ENCODE peak calls at places on chromosomes 1 and 21, in seven cellular contexts. One of them, this sample, is unnamed. For H3K4me1, the result is how much of the 10 kb centered on the place peaks cover.

GRCh38 chr1:4083171-4084052 is 183.3 kb upstream of the C1orf174 start:
- DNase-seq in CD8-positive, alpha-beta T cell: no peak
- DNase-seq in heart right ventricle: no peak
- DNase-seq in uterus: no peak
- DNase-seq in aorta: no peak
- DNase-seq in lower lobe of right lung: no peak
- DNase-seq in thoracic aorta: no peak
- DNase-seq in this sample: no peak

GRCh38 chr21:38756746-38757145 is 49.0 kb upstream of the ETS2 start:
- DNase-seq in CD8-positive, alpha-beta T cell: no peak
- DNase-seq in aorta: no peak
- DNase-seq in thoracic aorta: no peak
- DNase-seq in lower lobe of right lung: no peak
- DNase-seq in heart right ventricle: no peak
- DNase-seq in uterus: no peak
- DNase-seq in this sample: no peak

GRCh38 chr1:85502625-85503083 is 37.7 kb upstream of the DDAH1 start:
- DNase-seq in thoracic aorta: no peak
- DNase-seq in CD8-positive, alpha-beta T cell: no peak
- DNase-seq in heart right ventricle: peak
- DNase-seq in aorta: no peak
- DNase-seq in lower lobe of right lung: no peak
- DNase-seq in uterus: peak
- DNase-seq in this sample: no peak

GRCh38 chr21:37348664-37349063 is 17.9 kb upstream of the DYRK1A start:
- DNase-seq in thoracic aorta: no peak
- DNase-seq in uterus: no peak
- DNase-seq in aorta: no peak
- DNase-seq in heart right ventricle: no peak
- DNase-seq in lower lobe of right lung: no peak
- DNase-seq in CD8-positive, alpha-beta T cell: no peak
- DNase-seq in this sample: no peak

GRCh38 chr21:39082656-39083376 is 100.4 kb downstream of the PSMG1 start:
- DNase-seq in thoracic aorta: no peak
- DNase-seq in aorta: no peak
- DNase-seq in CD8-positive, alpha-beta T cell: no peak
- DNase-seq in uterus: peak
- DNase-seq in heart right ventricle: no peak
- DNase-seq in lower lobe of right lung: no peak
- DNase-seq in this sample: no peak

GRCh38 chr1:227320476-227320875 is 2.2 kb upstream of the CDC42BPA start:
- DNase-seq in uterus: no peak
- DNase-seq in CD8-positive, alpha-beta T cell: no peak
- DNase-seq in thoracic aorta: no peak
- DNase-seq in heart right ventricle: no peak
- DNase-seq in aorta: no peak
- DNase-seq in lower lobe of right lung: no peak
- DNase-seq in this sample: no peak

GRCh38 chr1:3028531-3029282 is 7.4 kb downstream of the ACTRT2 start:
- DNase-seq in uterus: no peak
- DNase-seq in aorta: no peak
- DNase-seq in heart right ventricle: no peak
- DNase-seq in lower lobe of right lung: no peak
- DNase-seq in thoracic aorta: no peak
- DNase-seq in CD8-positive, alpha-beta T cell: no peak
- DNase-seq in this sample: no peak

GRCh38 chr1:159088050-159088449 is 11.5 kb upstream of the AIM2 start:
- DNase-seq in thoracic aorta: no peak
- DNase-seq in uterus: no peak
- DNase-seq in aorta: no peak
- DNase-seq in lower lobe of right lung: no peak
- DNase-seq in heart right ventricle: no peak
- DNase-seq in CD8-positive, alpha-beta T cell: no peak
- DNase-seq in this sample: no peak

GRCh38 chr1:162145280-162145965 is 75.9 kb downstream of the NOS1AP start:
- DNase-seq in uterus: no peak
- DNase-seq in thoracic aorta: no peak
- DNase-seq in CD8-positive, alpha-beta T cell: no peak
- DNase-seq in lower lobe of right lung: no peak
- DNase-seq in heart right ventricle: no peak
- DNase-seq in aorta: no peak
- DNase-seq in this sample: no peak

GRCh38 chr1:45381243-45381642 is 41.0 kb upstream of the MUTYH start:
- DNase-seq in heart right ventricle: no peak
- DNase-seq in thoracic aorta: no peak
- DNase-seq in uterus: no peak
- DNase-seq in CD8-positive, alpha-beta T cell: no peak
- DNase-seq in aorta: no peak
- DNase-seq in lower lobe of right lung: no peak
- DNase-seq in this sample: no peak

GRCh38 chr1:101781437-101781836 is 215.3 kb downstream of the OLFM3 start:
- DNase-seq in uterus: no peak
- DNase-seq in heart right ventricle: no peak
- DNase-seq in thoracic aorta: no peak
- DNase-seq in aorta: no peak
- DNase-seq in lower lobe of right lung: no peak
- DNase-seq in CD8-positive, alpha-beta T cell: no peak
- DNase-seq in this sample: no peak

GRCh38 chr1:53459321-53460175 is at the start of gene DMRTB1:
- DNase-seq in lower lobe of right lung: no peak
- DNase-seq in thoracic aorta: no peak
- DNase-seq in CD8-positive, alpha-beta T cell: no peak
- DNase-seq in heart right ventricle: no peak
- DNase-seq in uterus: no peak
- DNase-seq in aorta: no peak
- DNase-seq in this sample: no peak

GRCh38 chr1:93437976-93438605 is 9.8 kb upstream of the FNBP1L start:
- DNase-seq in uterus: no peak
- DNase-seq in lower lobe of right lung: no peak
- DNase-seq in aorta: no peak
- DNase-seq in heart right ventricle: no peak
- DNase-seq in thoracic aorta: no peak
- DNase-seq in CD8-positive, alpha-beta T cell: no peak
- DNase-seq in this sample: no peak

GRCh38 chr1:162861101-162861500 is at the start of gene CCDC190:
- DNase-seq in thoracic aorta: peak
- DNase-seq in lower lobe of right lung: peak
- DNase-seq in uterus: no peak
- DNase-seq in heart right ventricle: peak
- DNase-seq in aorta: peak
- DNase-seq in CD8-positive, alpha-beta T cell: no peak
- DNase-seq in this sample: peak

GRCh38 chr1:246066553-246066952 is 440.5 kb downstream of the SMYD3 start:
- DNase-seq in CD8-positive, alpha-beta T cell: no peak
- DNase-seq in aorta: no peak
- DNase-seq in heart right ventricle: no peak
- DNase-seq in uterus: no peak
- DNase-seq in lower lobe of right lung: no peak
- DNase-seq in thoracic aorta: no peak
- DNase-seq in this sample: no peak

GRCh38 chr21:28256420-28256831 is 736.3 kb downstream of the LTN1 start:
- DNase-seq in uterus: no peak
- DNase-seq in thoracic aorta: no peak
- DNase-seq in lower lobe of right lung: no peak
- DNase-seq in aorta: no peak
- DNase-seq in heart right ventricle: no peak
- DNase-seq in CD8-positive, alpha-beta T cell: no peak
- DNase-seq in this sample: no peak

GRCh38 chr1:120179420-120180348 is 3.4 kb upstream of the SEC22B start:
- DNase-seq in thoracic aorta: no peak
- DNase-seq in aorta: no peak
- DNase-seq in lower lobe of right lung: no peak
- DNase-seq in CD8-positive, alpha-beta T cell: no peak
- DNase-seq in uterus: peak
- DNase-seq in heart right ventricle: peak
- DNase-seq in this sample: peak

GRCh38 chr1:240914506-240914905 is 302.6 kb upstream of the GREM2 start:
- DNase-seq in heart right ventricle: no peak
- DNase-seq in thoracic aorta: no peak
- DNase-seq in aorta: no peak
- DNase-seq in lower lobe of right lung: no peak
- DNase-seq in CD8-positive, alpha-beta T cell: no peak
- DNase-seq in uterus: no peak
- DNase-seq in this sample: no peak

DNA sequence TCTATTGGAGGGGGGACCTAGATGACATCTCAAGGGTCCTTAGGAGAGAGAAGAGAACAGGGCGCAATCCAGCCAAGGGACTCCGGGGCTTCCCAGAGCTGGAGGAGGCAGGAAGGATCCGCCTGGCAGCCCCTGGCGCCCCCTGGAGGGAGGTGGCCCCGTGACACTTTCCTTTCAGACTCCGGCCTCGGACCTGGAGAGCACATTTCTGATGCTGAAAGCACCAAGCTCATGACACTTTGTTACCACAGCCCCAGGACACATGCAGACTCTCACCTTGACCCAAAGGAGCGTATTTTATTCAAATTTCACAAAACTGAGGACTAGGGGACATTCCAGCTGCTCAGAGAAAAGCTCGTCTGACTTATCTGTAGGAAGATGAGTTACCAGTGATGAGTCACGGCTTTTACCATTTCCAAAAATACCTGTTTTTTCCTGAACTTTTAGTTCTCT is 21.4 kb upstream of the POFUT2 start:
- DNase-seq in lower lobe of right lung: peak
- DNase-seq in thoracic aorta: no peak
- DNase-seq in CD8-positive, alpha-beta T cell: no peak
- DNase-seq in heart right ventricle: peak
- DNase-seq in uterus: no peak
- DNase-seq in aorta: peak
- DNase-seq in this sample: peak
- H3K27ac ChIP-seq in lower lobe of right lung: peak
- H3K27ac ChIP-seq in thoracic aorta: peak
- H3K27ac ChIP-seq in CD8-positive, alpha-beta T cell: no peak
- H3K27ac ChIP-seq in heart right ventricle: peak
- H3K27ac ChIP-seq in uterus: peak
- H3K27ac ChIP-seq in aorta: no peak
- H3K27ac ChIP-seq in this sample: peak

GRCh38 chr1:47624531-47624930 is 186.7 kb downstream of the FOXD2 start:
- DNase-seq in lower lobe of right lung: no peak
- DNase-seq in heart right ventricle: peak
- DNase-seq in uterus: no peak
- DNase-seq in aorta: peak
- DNase-seq in CD8-positive, alpha-beta T cell: no peak
- DNase-seq in thoracic aorta: no peak
- DNase-seq in this sample: no peak

GRCh38 chr1:47623174-47623940 is 185.5 kb downstream of the FOXD2 start:
- DNase-seq in lower lobe of right lung: no peak
- DNase-seq in heart right ventricle: no peak
- DNase-seq in aorta: peak
- DNase-seq in uterus: no peak
- DNase-seq in thoracic aorta: no peak
- DNase-seq in CD8-positive, alpha-beta T cell: no peak
- DNase-seq in this sample: no peak

GRCh38 chr1:47621977-47622376 is 184.1 kb downstream of the FOXD2 start:
- DNase-seq in uterus: no peak
- DNase-seq in heart right ventricle: peak
- DNase-seq in aorta: peak
- DNase-seq in thoracic aorta: no peak
- DNase-seq in lower lobe of right lung: no peak
- DNase-seq in CD8-positive, alpha-beta T cell: no peak
- DNase-seq in this sample: no peak

GRCh38 chr1:47618830-47619229 is 181.0 kb downstream of the FOXD2 start:
- DNase-seq in uterus: no peak
- DNase-seq in CD8-positive, alpha-beta T cell: no peak
- DNase-seq in lower lobe of right lung: no peak
- DNase-seq in thoracic aorta: no peak
- DNase-seq in heart right ventricle: no peak
- DNase-seq in aorta: no peak
- DNase-seq in this sample: no peak

DNA sequence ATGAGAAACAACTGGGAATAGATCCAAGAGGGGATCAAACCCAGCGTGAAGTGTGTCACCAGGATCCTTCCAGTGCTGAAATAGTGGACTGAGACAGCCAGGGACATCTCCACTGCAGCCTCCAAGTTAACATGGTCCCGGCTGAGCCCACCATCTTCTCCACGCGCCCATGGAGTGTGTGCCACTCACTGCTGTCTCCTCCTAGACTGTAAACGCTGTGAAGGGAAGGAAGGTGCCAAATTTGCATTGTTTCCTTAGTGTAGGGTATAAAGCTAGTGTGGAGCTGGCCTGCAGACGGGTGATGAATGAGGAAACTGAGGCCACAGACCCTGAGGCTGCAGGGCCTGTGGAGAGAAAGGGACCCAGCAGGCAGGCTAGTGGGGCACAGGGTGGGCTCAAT is 183.6 kb downstream of the FOXD2 start:
- DNase-seq in thoracic aorta: no peak
- DNase-seq in uterus: no peak
- DNase-seq in heart right ventricle: no peak
- DNase-seq in aorta: peak
- DNase-seq in CD8-positive, alpha-beta T cell: no peak
- DNase-seq in lower lobe of right lung: no peak
- DNase-seq in this sample: no peak
- H3K4me1 ChIP-seq in thoracic aorta: under half
- H3K4me1 ChIP-seq in uterus: under half
- H3K4me1 ChIP-seq in heart right ventricle: under half
- H3K4me1 ChIP-seq in aorta: under half
- H3K4me1 ChIP-seq in CD8-positive, alpha-beta T cell: under half
- H3K4me1 ChIP-seq in lower lobe of right lung: under half
- H3K4me1 ChIP-seq in this sample: under half

GRCh38 chr1:212186427-212187207 is 98.6 kb upstream of the PPP2R5A start:
- DNase-seq in heart right ventricle: no peak
- DNase-seq in uterus: no peak
- DNase-seq in aorta: no peak
- DNase-seq in CD8-positive, alpha-beta T cell: no peak
- DNase-seq in lower lobe of right lung: no peak
- DNase-seq in thoracic aorta: no peak
- DNase-seq in this sample: no peak
- H3K4me3 ChIP-seq in heart right ventricle: no peak
- H3K4me3 ChIP-seq in uterus: no peak
- H3K4me3 ChIP-seq in aorta: no peak
- H3K4me3 ChIP-seq in CD8-positive, alpha-beta T cell: no peak
- H3K4me3 ChIP-seq in lower lobe of right lung: no peak
- H3K4me3 ChIP-seq in thoracic aorta: no peak
- H3K4me3 ChIP-seq in this sample: no peak

GRCh38 chr1:115084902-115085505 is 4.3 kb downstream of the TSPAN2 start:
- DNase-seq in heart right ventricle: peak
- DNase-seq in CD8-positive, alpha-beta T cell: no peak
- DNase-seq in thoracic aorta: no peak
- DNase-seq in lower lobe of right lung: no peak
- DNase-seq in aorta: peak
- DNase-seq in uterus: peak
- DNase-seq in this sample: no peak

GRCh38 chr1:115086176-115086830 is 3.0 kb downstream of the TSPAN2 start:
- DNase-seq in aorta: peak
- DNase-seq in thoracic aorta: no peak
- DNase-seq in CD8-positive, alpha-beta T cell: no peak
- DNase-seq in lower lobe of right lung: no peak
- DNase-seq in uterus: peak
- DNase-seq in heart right ventricle: no peak
- DNase-seq in this sample: no peak

GRCh38 chr1:115078708-115079107 is 10.6 kb downstream of the TSPAN2 start:
- DNase-seq in thoracic aorta: no peak
- DNase-seq in lower lobe of right lung: no peak
- DNase-seq in uterus: no peak
- DNase-seq in CD8-positive, alpha-beta T cell: no peak
- DNase-seq in aorta: no peak
- DNase-seq in heart right ventricle: no peak
- DNase-seq in this sample: no peak

GRCh38 chr1:115077984-115078330 is 11.3 kb downstream of the TSPAN2 start:
- DNase-seq in uterus: no peak
- DNase-seq in CD8-positive, alpha-beta T cell: no peak
- DNase-seq in heart right ventricle: no peak
- DNase-seq in lower lobe of right lung: no peak
- DNase-seq in thoracic aorta: no peak
- DNase-seq in aorta: no peak
- DNase-seq in this sample: no peak

GRCh38 chr1:115082949-115083348 is 6.4 kb downstream of the TSPAN2 start:
- DNase-seq in heart right ventricle: no peak
- DNase-seq in uterus: no peak
- DNase-seq in aorta: no peak
- DNase-seq in CD8-positive, alpha-beta T cell: no peak
- DNase-seq in lower lobe of right lung: no peak
- DNase-seq in thoracic aorta: no peak
- DNase-seq in this sample: no peak
- H3K27ac ChIP-seq in heart right ventricle: no peak
- H3K27ac ChIP-seq in uterus: no peak
- H3K27ac ChIP-seq in aorta: peak
- H3K27ac ChIP-seq in CD8-positive, alpha-beta T cell: no peak
- H3K27ac ChIP-seq in lower lobe of right lung: no peak
- H3K27ac ChIP-seq in thoracic aorta: no peak
- H3K27ac ChIP-seq in this sample: no peak

This sample was measured in left lung.